ENCODE peak calls at places on chromosome 9, in six cellular contexts. N is HepG2, B is spleen, V is GM23338, C is Panc1, P is endothelial cell of umbilical vein. I is an unnamed sample.

GRCh38 chr9:124222918-124223720 is 34.6 kb upstream of the NEK6 start:
- DNase-seq in N (peak; percentile 96), B (peak; percentile 93), V (no peak), C (no peak), P (peak; percentile 81), I (peak; percentile 79)

GRCh38 chr9:84697494-84698114 is 28.1 kb downstream of the NTRK2 start:
- DNase-seq in N (peak; percentile 22), B (peak; percentile 78), V (peak; percentile 94), C (peak; percentile 38), P (peak; percentile 52), I (peak; percentile 53)

GRCh38 chr9:136808075-136808780 is 480 bp downstream of the RABL6 start:
- DNase-seq in N (no peak), B (peak; percentile 88), V (no peak), C (no peak), P (peak; percentile 25), I (no peak)

GRCh38 chr9:20472646-20473045 is 149.7 kb downstream of the MLLT3 start:
- DNase-seq in N (no peak), B (no peak), V (no peak), C (no peak), P (no peak), I (no peak)

GRCh38 chr9:3510796-3511195 is 15.0 kb downstream of the RFX3 start:
- DNase-seq in N (no peak), B (no peak), V (no peak), C (no peak), P (no peak), I (no peak)

GRCh38 chr9:136977223-136978072 is at the start of gene PTGDS:
- DNase-seq in N (no peak), B (no peak), V (peak; percentile 40), C (no peak), P (no peak), I (no peak)

GRCh38 chr9:83432104-83432627 is 106.0 kb downstream of the FRMD3 start:
- DNase-seq in N (peak; percentile 59), B (peak; percentile 83), V (peak; percentile 69), C (no peak), P (peak; percentile 60), I (peak; percentile 79)

GRCh38 chr9:98356953-98357352 is 101.5 kb upstream of the TBC1D2 start:
- DNase-seq in N (no peak), B (no peak), V (no peak), C (no peak), P (peak; percentile 87), I (no peak)

GRCh38 chr9:18472915-18473314 is 1.0 kb upstream of the ADAMTSL1 start:
- DNase-seq in N (no peak), B (no peak), V (no peak), C (no peak), P (peak; percentile 63), I (no peak)
- H3K27ac ChIP-seq in N (no peak overlapping the region), B (no peak overlapping the region), V (peak overlapping the region; percentile 18), C (no peak overlapping the region), P (peak overlapping the region; percentile 17), I (no peak overlapping the region)

GRCh38 chr9:120875954-120876841 is 790 bp downstream of the PHF19 start:
- DNase-seq in N (peak; percentile 86), B (peak; percentile 93), V (peak; percentile 85), C (no peak), P (peak; percentile 90), I (peak; percentile 64)
- TF ChIP-seq POLR2AphosphoS5 in N (no peak), B (peak; percentile 86), V (peak; percentile 67), C (no peak), P (no peak), I (peak; percentile 61)

DNA sequence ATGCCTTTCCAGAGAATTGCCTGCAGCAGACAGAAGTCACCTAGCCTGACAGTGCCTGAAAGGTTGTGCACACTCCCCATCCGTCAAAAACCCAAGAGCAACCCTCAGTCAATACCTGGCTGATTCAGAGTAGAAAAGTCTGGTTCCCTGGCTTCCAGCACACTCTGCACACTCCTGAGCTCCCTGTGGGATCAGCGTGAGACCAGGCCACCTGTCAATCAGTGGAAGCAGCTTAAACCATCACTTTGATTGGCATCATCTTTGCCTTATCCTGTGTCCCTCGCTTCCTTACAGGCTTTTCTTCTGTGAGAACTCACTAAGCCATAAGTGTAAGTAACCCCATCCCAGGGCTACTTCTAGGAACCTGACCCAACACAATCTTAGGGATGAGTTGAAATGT is 109.8 kb downstream of the ACTL7B start:
- DNase-seq in N (no peak), B (no peak), V (no peak), C (no peak), P (no peak), I (no peak)
- H3K4me1 ChIP-seq in N (peaks cover 44% of the 10 kb centered on the region), B (no peaks in the 10 kb centered on the region), V (no peaks in the 10 kb centered on the region), C (no peaks in the 10 kb centered on the region), P (no peaks in the 10 kb centered on the region), I (no peaks in the 10 kb centered on the region)

GRCh38 chr9:134285215-134285845 is 40.9 kb upstream of the RXRA start:
- DNase-seq in N (no peak), B (no peak), V (no peak), C (no peak), P (no peak), I (no peak)

GRCh38 chr9:134287591-134288518 is 38.4 kb upstream of the RXRA start:
- DNase-seq in N (no peak), B (peak; percentile 59), V (no peak), C (no peak), P (no peak), I (no peak)

GRCh38 chr9:134284741-134285140 is 41.5 kb upstream of the RXRA start:
- DNase-seq in N (no peak), B (no peak), V (no peak), C (no peak), P (no peak), I (no peak)

GRCh38 chr9:134288731-134289130 is 37.5 kb upstream of the RXRA start:
- DNase-seq in N (no peak), B (peak; percentile 54), V (no peak), C (no peak), P (no peak), I (no peak)

DNA sequence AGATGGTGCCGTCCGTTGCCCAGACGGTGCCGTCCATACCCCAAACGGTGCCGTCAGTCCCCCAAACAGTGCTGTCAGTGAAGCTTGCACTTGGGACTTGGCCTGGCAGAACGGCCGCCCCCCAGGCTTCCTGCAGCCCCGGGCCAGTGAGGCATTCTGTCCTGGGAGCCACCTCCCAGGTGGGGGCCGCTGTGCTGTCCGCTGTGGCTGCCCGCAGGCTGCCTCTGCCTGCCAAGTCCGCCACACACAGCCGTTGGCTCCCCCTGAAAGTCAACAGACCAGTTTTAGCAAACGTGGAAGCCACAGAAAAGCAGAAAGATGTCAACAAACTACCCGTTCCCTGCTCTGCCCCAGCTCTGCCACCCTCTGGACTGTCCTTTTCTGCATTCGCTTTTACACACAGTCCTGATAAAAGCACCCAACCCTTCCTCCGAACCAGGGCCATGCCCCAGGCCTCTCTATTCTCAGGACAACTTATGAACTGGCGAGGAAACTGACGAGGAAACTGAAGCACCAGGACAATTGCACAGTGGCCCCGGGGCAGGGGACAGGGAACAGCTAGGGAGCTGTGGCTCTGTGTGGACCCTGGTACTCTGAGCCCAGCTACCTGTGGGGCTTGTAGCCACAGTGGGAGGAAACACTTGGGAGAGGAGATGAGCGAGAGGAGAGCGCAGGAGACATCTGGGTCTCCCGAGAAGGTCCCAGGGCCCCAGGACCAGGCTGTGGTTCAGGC is 39.6 kb upstream of the RXRA start:
- DNase-seq in N (no peak), B (no peak), V (no peak), C (no peak), P (no peak), I (peak; percentile 70)
- H3K27ac ChIP-seq in N (no peak overlapping the region), B (no peak overlapping the region), V (no peak overlapping the region), C (no peak overlapping the region), P (no peak overlapping the region), I (peak overlapping the region; percentile 67)

DNA sequence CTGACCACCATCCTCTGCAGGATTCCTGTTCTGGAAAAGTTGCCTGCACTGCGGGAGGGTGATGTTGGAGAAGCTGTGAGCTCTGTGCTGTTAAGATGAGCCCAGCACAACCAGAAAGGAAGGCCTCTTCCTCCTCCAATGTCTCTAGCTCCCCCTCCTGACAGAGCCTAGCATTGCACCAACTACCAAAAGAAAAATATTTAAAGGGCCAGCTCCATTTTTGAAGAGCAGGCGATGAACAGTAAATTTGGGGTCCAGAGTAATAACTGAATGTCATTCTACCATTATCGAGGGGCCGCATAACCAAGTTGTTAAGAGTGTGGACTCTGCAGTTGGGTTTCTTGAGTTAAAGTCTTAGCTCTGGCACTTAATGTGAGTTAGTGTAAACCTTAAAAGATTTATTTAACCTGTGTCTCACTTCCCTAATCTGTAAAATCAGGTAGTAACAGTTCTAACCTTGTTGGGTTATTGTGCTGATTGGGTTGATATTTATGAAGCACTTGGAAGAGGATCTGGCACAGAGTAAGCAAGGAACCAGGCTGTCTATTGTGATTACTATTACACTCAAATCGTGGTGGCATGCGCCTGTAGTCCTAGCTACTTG is 3.9 kb downstream of the TEX53 start:
- DNase-seq in N (peak; percentile 71), B (no peak), V (peak; percentile 90), C (peak; percentile 54), P (peak; percentile 76), I (peak; percentile 72)
- TF ChIP-seq POLR2AphosphoS5 in N (no peak), B (no peak), V (no peak), C (no peak), P (no peak), I (peak; percentile 56)

GRCh38 chr9:106874657-106875056 is 11.7 kb downstream of the ZNF462 start:
- DNase-seq in N (no peak), B (no peak), V (no peak), C (no peak), P (no peak), I (no peak)

GRCh38 chr9:106875548-106875947 is 12.6 kb downstream of the ZNF462 start:
- DNase-seq in N (no peak), B (no peak), V (no peak), C (no peak), P (no peak), I (no peak)

GRCh38 chr9:106878081-106878837 is 15.3 kb downstream of the ZNF462 start:
- DNase-seq in N (no peak), B (no peak), V (peak; percentile 87), C (no peak), P (no peak), I (no peak)

GRCh38 chr9:106878943-106879916 is 16.3 kb downstream of the ZNF462 start:
- DNase-seq in N (no peak), B (peak; percentile 76), V (peak; percentile 33), C (no peak), P (peak; percentile 85), I (peak; percentile 89)

DNA sequence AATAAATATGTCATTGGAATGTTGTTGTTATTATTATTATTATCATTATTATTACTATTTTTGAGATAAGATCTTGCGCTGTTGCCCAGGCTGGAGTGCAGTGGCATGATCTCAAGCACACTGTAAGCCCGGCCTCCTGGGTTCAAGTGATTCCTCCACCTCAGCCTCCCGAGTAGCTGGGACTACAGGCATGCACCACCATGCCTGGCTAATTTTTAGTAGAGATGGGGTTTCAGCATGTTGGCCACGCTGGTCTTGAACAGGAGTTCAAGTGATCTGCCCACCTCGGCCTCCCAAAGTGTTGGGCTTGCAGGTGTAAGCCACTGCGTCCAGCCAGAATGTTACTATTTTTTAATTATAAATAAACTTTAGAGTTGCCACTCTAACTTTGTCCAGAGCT is 14.4 kb downstream of the ZNF462 start:
- DNase-seq in N (no peak), B (no peak), V (no peak), C (no peak), P (no peak), I (no peak)
- H3K4me1 ChIP-seq in N (no peaks in the 10 kb centered on the region), B (peaks cover 7% of the 10 kb centered on the region), V (peaks cover 87% of the 10 kb centered on the region), C (peaks cover 9% of the 10 kb centered on the region), P (peaks cover 9% of the 10 kb centered on the region), I (peaks cover 11% of the 10 kb centered on the region)

GRCh38 chr9:36928670-36929349 is 105.3 kb downstream of the PAX5 start:
- DNase-seq in N (no peak), B (no peak), V (no peak), C (no peak), P (peak; percentile 48), I (no peak)
- H3K27ac ChIP-seq in N (no peak overlapping the region), B (no peak overlapping the region), V (no peak overlapping the region), C (no peak overlapping the region), P (no peak overlapping the region), I (no peak overlapping the region)

GRCh38 chr9:82424599-82424998 is 436.0 kb downstream of the SPATA31D1 start:
- DNase-seq in N (no peak), B (no peak), V (no peak), C (no peak), P (no peak), I (no peak)
- TF ChIP-seq POLR2AphosphoS5 in N (no peak), B (no peak), V (no peak), C (no peak), P (no peak), I (no peak)

I was measured in prostate gland.